ENCODE peak calls at places on chromosomes 3 and 15, in four cellular contexts. E, F, Z and Y are unnamed samples.

GRCh38 chr15:25863067-25863967 is at the start of gene ATP10A:
- DNase-seq in E (peak), Z (no peak), F (peak), Y (peak)

GRCh38 chr15:101062063-101062462 is 142.9 kb downstream of the LRRK1 start:
- DNase-seq in E (no peak), Z (no peak), F (no peak), Y (no peak)

GRCh38 chr15:98684441-98684840 is 36.1 kb downstream of the IGF1R start:
- DNase-seq in Z (peak), E (no peak), F (peak), Y (peak)

GRCh38 chr15:95303659-95304058 is 1026.8 kb upstream of the NR2F2 start:
- DNase-seq in F (no peak), E (no peak), Z (no peak), Y (no peak)

GRCh38 chr3:70930066-70930465 is 617.6 kb upstream of the MDFIC2 start:
- DNase-seq in E (no peak), Z (no peak), F (no peak), Y (no peak)

GRCh38 chr3:117706037-117706436 is 996.5 kb downstream of the TUSC7 start:
- DNase-seq in F (peak), E (peak), Z (peak), Y (peak)

GRCh38 chr15:67824900-67825879 is at the start of gene SKOR1:
- DNase-seq in E (peak), F (peak), Z (no peak), Y (peak)

GRCh38 chr3:40695848-40696247 is 171.1 kb downstream of the ZNF621 start:
- DNase-seq in E (no peak), Z (no peak), F (no peak), Y (no peak)

GRCh38 chr3:183252108-183252782 is 808 bp upstream of the B3GNT5 start:
- DNase-seq in F (no peak), E (no peak), Z (no peak), Y (no peak)
- H3K4me3 ChIP-seq in F (no peak), E (no peak), Z (no peak), Y (peak)

GRCh38 chr3:5136211-5136610 is 14.1 kb downstream of the ARL8B start:
- DNase-seq in F (no peak), E (no peak), Z (no peak), Y (no peak)

GRCh38 chr3:5136619-5137429 is 14.7 kb downstream of the ARL8B start:
- DNase-seq in E (no peak), Z (no peak), F (peak), Y (peak)

GRCh38 chr3:5138214-5138981 is 16.3 kb downstream of the ARL8B start:
- DNase-seq in F (peak), E (no peak), Z (no peak), Y (peak)

GRCh38 chr3:5133239-5133638 is 11.1 kb downstream of the ARL8B start:
- DNase-seq in F (no peak), E (no peak), Z (no peak), Y (no peak)

GRCh38 chr3:5133689-5134088 is 11.6 kb downstream of the ARL8B start:
- DNase-seq in F (no peak), E (no peak), Z (no peak), Y (no peak)
- TF ChIP-seq CTCF in F (no peak), E (no peak), Z (no peak), Y (no peak)

DNA sequence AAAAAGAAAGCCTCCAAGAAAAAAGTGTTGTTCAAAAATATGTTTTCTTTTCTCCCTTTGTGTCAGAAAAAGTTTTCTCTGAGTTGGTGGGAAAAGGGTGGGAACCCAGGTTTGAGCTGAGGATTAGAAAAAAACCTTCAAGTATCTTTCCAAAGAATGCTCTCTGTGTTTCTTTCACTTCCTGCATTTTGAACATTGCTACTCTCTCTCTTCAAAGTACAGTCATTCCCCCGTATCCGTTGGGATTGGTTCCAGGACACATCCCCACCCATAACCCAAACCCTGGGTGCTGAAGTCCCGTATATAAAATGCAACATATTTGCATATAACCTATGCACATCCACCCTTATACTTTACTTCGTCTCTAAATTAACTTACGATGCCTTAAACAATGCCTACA is 139.6 kb downstream of the TMCO5A start:
- DNase-seq in E (no peak), Z (no peak), F (no peak), Y (peak)
- H3K4me3 ChIP-seq in E (no peak), Z (no peak), F (no peak), Y (no peak)

DNA sequence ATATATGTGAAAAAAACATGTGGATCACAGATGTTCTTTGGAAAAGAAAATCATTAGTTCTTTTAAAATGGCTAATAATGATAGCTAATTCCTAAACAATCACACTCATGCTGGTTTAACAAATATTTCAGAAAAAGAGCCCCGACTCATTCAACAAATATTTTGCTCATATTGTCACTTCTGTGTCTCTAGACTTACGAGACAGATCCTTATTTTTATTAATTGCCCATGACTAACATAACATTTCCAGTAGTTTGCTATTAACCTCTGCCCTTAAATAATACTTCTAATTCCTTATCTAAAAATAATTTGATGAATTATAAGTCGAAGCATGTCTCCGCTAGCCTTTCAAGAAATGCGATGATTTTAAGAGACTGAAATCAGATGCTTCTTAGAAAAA is 70.4 kb downstream of the SATB1 start:
- DNase-seq in F (no peak), Z (no peak), E (no peak), Y (no peak)
- TF ChIP-seq CTCF in F (no peak), Z (no peak), E (no peak), Y (no peak)